ENCODE peak calls at places on chromosomes 1 and 21, in seven cellular contexts. R is heart left ventricle, Q is activated T-cell treated with anti-CD3 and anti-CD28 coated beads for 1 hour, L is left cardiac atrium, N is hippocampal formation, B is LoVo, A is cardiac fibroblast. I is an unnamed sample.

GRCh38 chr1:48870596-48870995 is 93.9 kb upstream of the BEND5 start:
- DNase-seq in R (no peak), Q (no peak), L (no peak), N (no peak), B (no peak), A (peak), I (no peak)

GRCh38 chr1:46098043-46098712 is 34.3 kb downstream of the PIK3R3 start:
- DNase-seq in R (no peak), Q (no peak), L (no peak), N (no peak), B (no peak), A (peak), I (no peak)

GRCh38 chr1:2644591-2645101 is 11.8 kb upstream of the MMEL1 start:
- DNase-seq in R (no peak), Q (no peak), L (peak), N (no peak), B (no peak), A (no peak), I (no peak)

GRCh38 chr1:207115269-207115668 is 11.2 kb downstream of the C4BPA start:
- DNase-seq in R (no peak), Q (no peak), L (no peak), N (no peak), B (no peak), A (peak), I (no peak)

GRCh38 chr1:51729824-51730284 is 113.0 kb downstream of the OSBPL9 start:
- DNase-seq in R (no peak), Q (peak), L (peak), N (no peak), B (peak), A (peak), I (no peak)

GRCh38 chr21:41967708-41968107 is 13.9 kb upstream of the C2CD2 start:
- DNase-seq in R (no peak), Q (no peak), L (no peak), N (no peak), B (no peak), A (no peak), I (no peak)

GRCh38 chr1:182301467-182302198 is 90.0 kb downstream of the GLUL start:
- DNase-seq in R (peak), Q (no peak), L (peak), N (peak), B (no peak), A (no peak), I (peak)

GRCh38 chr1:202623075-202623474 is 87.2 kb downstream of the SYT2 start:
- DNase-seq in R (peak), Q (no peak), L (peak), N (no peak), B (no peak), A (peak), I (no peak)

GRCh38 chr1:226444901-226445300 is 37.0 kb upstream of the PARP1 start:
- DNase-seq in R (no peak), Q (peak), L (no peak), N (no peak), B (no peak), A (no peak), I (no peak)

GRCh38 chr1:192702212-192702993 is 66.5 kb downstream of the RGS13 start:
- DNase-seq in R (no peak), Q (no peak), L (no peak), N (no peak), B (peak), A (peak), I (no peak)

GRCh38 chr1:164635784-164636729 is 77.1 kb downstream of the PBX1 start:
- DNase-seq in R (no peak), Q (no peak), L (no peak), N (no peak), B (peak), A (no peak), I (no peak)

GRCh38 chr1:19407494-19408096 is 77.7 kb downstream of the CAPZB start:
- DNase-seq in R (no peak), Q (no peak), L (no peak), N (no peak), B (no peak), A (no peak), I (no peak)

GRCh38 chr21:16942703-16943102 is 570.1 kb upstream of the CXADR start:
- DNase-seq in R (no peak), Q (no peak), L (no peak), N (no peak), B (no peak), A (peak), I (no peak)

GRCh38 chr21:45209685-45210284 is 77.9 kb downstream of the POFUT2 start:
- DNase-seq in R (no peak), Q (no peak), L (no peak), N (peak), B (no peak), A (no peak), I (peak)

GRCh38 chr1:207579436-207579799 is 65.5 kb upstream of the CR1L start:
- DNase-seq in R (peak), Q (no peak), L (no peak), N (peak), B (peak), A (peak), I (peak)

GRCh38 chr1:89587728-89588127 is 45.2 kb upstream of the LRRC8C start:
- DNase-seq in R (no peak), Q (no peak), L (no peak), N (no peak), B (no peak), A (no peak), I (no peak)

GRCh38 chr1:154593390-154593789 is 14.6 kb downstream of the ADAR start:
- DNase-seq in R (no peak), Q (no peak), L (no peak), N (no peak), B (no peak), A (no peak), I (no peak)

I was measured in putamen.